ENCODE peak calls at places on chromosome 14, in six cellular contexts. M is left ventricle myocardium inferior; Y is A549; N is lower lobe of right lung; U is CD8-positive, alpha-beta T cell; D is brain microvascular endothelial cell. X is an unnamed sample.

GRCh38 chr14:87052646-87053225 is 940.2 kb downstream of the GALC start:
- DNase-seq in M (no peak), Y (no peak), N (no peak), U (no peak), D (no peak), X (no peak)

GRCh38 chr14:36845346-36846042 is 183.8 kb downstream of the PAX9 start:
- DNase-seq in M (no peak), Y (no peak), N (no peak), U (no peak), D (no peak), X (no peak)

GRCh38 chr14:36746907-36747306 is 85.2 kb downstream of the PAX9 start:
- DNase-seq in M (no peak), Y (no peak), N (no peak), U (no peak), D (no peak), X (no peak)

GRCh38 chr14:22450266-22450665 is 138.8 kb downstream of the DAD1 start:
- DNase-seq in M (no peak), Y (no peak), N (no peak), U (no peak), D (no peak), X (no peak)

GRCh38 chr14:89921896-89922548 is 32.5 kb downstream of the EFCAB11 start:
- DNase-seq in M (no peak), Y (no peak), N (no peak), U (no peak), D (peak; percentile 97), X (no peak)

GRCh38 chr14:30332374-30332773 is 226.6 kb upstream of the G2E3 start:
- DNase-seq in M (no peak), Y (no peak), N (no peak), U (no peak), D (no peak), X (no peak)

GRCh38 chr14:57420986-57421385 is 30.6 kb downstream of the NAA30 start:
- DNase-seq in M (no peak), Y (no peak), N (no peak), U (no peak), D (no peak), X (no peak)

GRCh38 chr14:31059152-31059924 is 33.2 kb upstream of the STRN3 start:
- DNase-seq in M (peak; percentile 49), Y (no peak), N (no peak), U (no peak), D (peak; percentile 80), X (no peak)

GRCh38 chr14:57692671-57693070 is 173.2 kb downstream of the SLC35F4 start:
- DNase-seq in M (no peak), Y (peak; percentile 26), N (no peak), U (no peak), D (peak; percentile 46), X (no peak)

GRCh38 chr14:68806526-68807147 is 13.8 kb upstream of the ZFP36L1 start:
- DNase-seq in M (no peak), Y (no peak), N (no peak), U (no peak), D (no peak), X (no peak)

GRCh38 chr14:59245809-59246295 is 57.4 kb downstream of the DAAM1 start:
- DNase-seq in M (no peak), Y (no peak), N (no peak), U (no peak), D (no peak), X (no peak)

GRCh38 chr14:51738754-51739153 is 87.0 kb downstream of the FRMD6 start:
- DNase-seq in M (no peak), Y (peak; percentile 31), N (no peak), U (no peak), D (no peak), X (no peak)

GRCh38 chr14:59190372-59190771 is 1.9 kb downstream of the DAAM1 start:
- DNase-seq in M (no peak), Y (peak; percentile 15), N (no peak), U (no peak), D (no peak), X (no peak)

GRCh38 chr14:46496409-46496808 is 155.2 kb downstream of the RPL10L start:
- DNase-seq in M (no peak), Y (no peak), N (no peak), U (no peak), D (no peak), X (no peak)

GRCh38 chr14:75081835-75082234 is 12.4 kb downstream of the ZC2HC1C start:
- DNase-seq in M (no peak), Y (no peak), N (no peak), U (no peak), D (no peak), X (no peak)

GRCh38 chr14:61267336-61267735 is 13.8 kb downstream of the TMEM30B start:
- DNase-seq in M (no peak), Y (no peak), N (no peak), U (no peak), D (no peak), X (no peak)

GRCh38 chr14:78325911-78326310 is 155.7 kb downstream of the NRXN3 start:
- DNase-seq in M (no peak), Y (no peak), N (no peak), U (no peak), D (no peak), X (no peak)

GRCh38 chr14:67725171-67725570 is 23.5 kb downstream of the RDH12 start:
- DNase-seq in M (no peak), Y (no peak), N (no peak), U (no peak), D (no peak), X (no peak)

GRCh38 chr14:104473649-104474574 is 105.7 kb upstream of the C14orf180 start:
- DNase-seq in M (no peak), Y (no peak), N (no peak), U (no peak), D (no peak), X (no peak)

GRCh38 chr14:82855912-82856381 is 1322.3 kb upstream of the SEL1L start:
- DNase-seq in M (no peak), Y (no peak), N (no peak), U (no peak), D (no peak), X (no peak)

GRCh38 chr14:98173291-98173690 is 1098.7 kb downstream of the BCL11B start:
- DNase-seq in M (no peak), Y (no peak), N (no peak), U (peak; percentile 91), D (no peak), X (no peak)

GRCh38 chr14:103801459-103801858 is 45.9 kb downstream of the PPP1R13B start:
- DNase-seq in M (no peak), Y (no peak), N (no peak), U (no peak), D (peak; percentile 33), X (no peak)

GRCh38 chr14:76115010-76115422 is 36.7 kb upstream of the GPATCH2L start:
- DNase-seq in M (no peak), Y (no peak), N (no peak), U (no peak), D (no peak), X (no peak)

GRCh38 chr14:56514663-56515371 is 64.8 kb upstream of the TMEM260 start:
- DNase-seq in M (no peak), Y (no peak), N (no peak), U (no peak), D (peak; percentile 32), X (no peak)

GRCh38 chr14:100603341-100604125 is 16.3 kb upstream of the BEGAIN start:
- DNase-seq in M (no peak), Y (no peak), N (no peak), U (no peak), D (no peak), X (no peak)

GRCh38 chr14:38070213-38070612 is 137.5 kb upstream of the SSTR1 start:
- DNase-seq in M (no peak), Y (no peak), N (no peak), U (no peak), D (no peak), X (no peak)

GRCh38 chr14:21192447-21192822 is 36.6 kb upstream of the OR5AU1 start:
- DNase-seq in M (no peak), Y (no peak), N (no peak), U (no peak), D (no peak), X (no peak)
- H3K4me3 ChIP-seq in M (peak overlapping the region; percentile 57), Y (peak overlapping the region; percentile 40), N (peak overlapping the region; percentile 49), U (peak overlapping the region; percentile 65), D (peak overlapping the region; percentile 24), X (no peak overlapping the region)

DNA sequence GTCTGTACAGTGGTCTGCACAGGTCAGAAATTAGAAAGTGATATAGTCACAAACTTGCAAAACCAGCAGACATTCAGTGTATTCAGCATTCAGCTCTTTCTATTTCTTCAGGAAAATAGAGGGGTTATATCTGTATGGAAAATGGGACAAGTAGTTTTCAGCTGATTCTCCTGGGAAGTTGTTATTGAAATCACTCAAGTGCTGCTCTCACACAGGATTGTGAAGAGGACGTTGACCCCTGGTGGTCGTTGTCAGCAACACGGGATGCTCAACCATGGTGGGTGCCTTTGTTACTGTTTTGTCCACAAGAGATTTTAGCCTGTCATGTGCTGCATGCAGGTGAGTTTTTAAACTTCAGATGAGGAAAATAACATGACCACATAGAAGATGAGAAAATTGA is 981.8 kb downstream of the TMEM121 start:
- DNase-seq in M (no peak), Y (no peak), N (no peak), U (no peak), D (no peak), X (no peak)
- TF ChIP-seq CTCF in M (no peak), Y (no peak), N (no peak), U (peak; percentile 21), D (no peak), X (no peak)

GRCh38 chr14:99258884-99259283 is 13.1 kb downstream of the BCL11B start:
- DNase-seq in M (no peak), Y (no peak), N (no peak), U (peak; percentile 45), D (no peak), X (no peak)
- H3K4me3 ChIP-seq in M (no peak overlapping the region), Y (no peak overlapping the region), N (no peak overlapping the region), U (peak overlapping the region; percentile 22), D (no peak overlapping the region), X (no peak overlapping the region)

GRCh38 chr14:70317091-70317968 is 42.2 kb downstream of the COX16 start:
- DNase-seq in M (no peak), Y (no peak), N (no peak), U (no peak), D (no peak), X (no peak)

GRCh38 chr14:70315942-70316341 is 43.5 kb downstream of the COX16 start:
- DNase-seq in M (no peak), Y (no peak), N (no peak), U (no peak), D (no peak), X (no peak)

GRCh38 chr14:70318635-70319013 is 40.9 kb downstream of the COX16 start:
- DNase-seq in M (no peak), Y (no peak), N (no peak), U (no peak), D (no peak), X (no peak)

GRCh38 chr14:70320294-70320693 is 39.2 kb downstream of the COX16 start:
- DNase-seq in M (no peak), Y (no peak), N (no peak), U (no peak), D (no peak), X (no peak)

DNA sequence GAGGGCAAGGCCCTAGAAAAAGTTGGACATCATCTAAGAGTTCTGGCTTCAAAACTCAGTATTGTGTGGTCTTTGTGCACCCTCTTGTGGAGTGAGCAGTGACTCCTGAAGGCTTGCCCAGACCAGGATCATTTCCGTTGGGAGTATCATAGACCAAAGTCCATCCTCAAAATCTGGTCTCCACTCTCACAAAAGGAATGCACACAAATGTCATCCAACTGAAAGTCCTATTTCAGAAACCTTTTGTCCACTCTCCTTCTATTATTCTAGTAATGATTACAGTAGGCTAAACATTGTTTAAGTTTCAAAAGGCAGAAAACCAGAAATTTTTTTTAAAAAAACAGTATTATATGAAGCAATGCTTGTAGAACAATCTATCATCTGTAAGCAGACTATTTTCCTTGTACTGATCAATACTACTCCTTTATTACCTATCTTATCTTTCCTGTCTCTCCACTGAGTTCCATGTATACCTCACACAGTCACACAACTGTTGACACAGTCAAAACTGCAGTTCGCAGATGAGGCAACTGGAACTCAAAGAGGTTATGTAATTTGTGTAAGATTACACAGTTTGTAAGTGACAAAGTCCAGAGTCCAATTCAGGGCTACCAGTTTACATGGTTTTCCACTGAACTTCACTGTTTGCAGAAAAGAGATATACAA is 41.4 kb downstream of the COX16 start:
- DNase-seq in M (no peak), Y (peak; percentile 40), N (no peak), U (no peak), D (peak; percentile 64), X (no peak)
- TF ChIP-seq CTCF in M (peak; percentile 57), Y (peak; percentile 83), N (peak; percentile 40), U (no peak), D (peak; percentile 73), X (peak; percentile 61)

X was measured in GM12864.